ENCODE peak calls at places on chromosomes 11 and 22, in four cellular contexts. One of them, this sample, is unnamed.

GRCh38 chr11:2794419-2794795 is 91.2 kb downstream of the CDKN1C start:
- DNase-seq in cardiac septum: peak
- DNase-seq in Peyer's patch: no peak
- DNase-seq in A549: no peak
- DNase-seq in this sample: peak

GRCh38 chr11:69560141-69560790 is 78.8 kb downstream of the LINC01488 start:
- DNase-seq in Peyer's patch: no peak
- DNase-seq in A549: no peak
- DNase-seq in cardiac septum: no peak
- DNase-seq in this sample: no peak

GRCh38 chr22:50157976-50158375 is 12.6 kb upstream of the PANX2 start:
- DNase-seq in Peyer's patch: no peak
- DNase-seq in A549: no peak
- DNase-seq in cardiac septum: no peak
- DNase-seq in this sample: no peak

GRCh38 chr11:102244681-102245409 is 72.4 kb upstream of the BIRC3 start:
- DNase-seq in cardiac septum: no peak
- DNase-seq in Peyer's patch: no peak
- DNase-seq in A549: peak
- DNase-seq in this sample: no peak

GRCh38 chr11:66311965-66312548 is 4.8 kb downstream of the CD248 start:
- DNase-seq in A549: peak
- DNase-seq in Peyer's patch: peak
- DNase-seq in cardiac septum: peak
- DNase-seq in this sample: no peak

GRCh38 chr11:2808850-2809847 is 76.4 kb downstream of the CDKN1C start:
- DNase-seq in A549: no peak
- DNase-seq in cardiac septum: peak
- DNase-seq in Peyer's patch: no peak
- DNase-seq in this sample: no peak

GRCh38 chr11:95076416-95076815 is 9.7 kb downstream of the SRSF8 start:
- DNase-seq in cardiac septum: no peak
- DNase-seq in Peyer's patch: no peak
- DNase-seq in A549: no peak
- DNase-seq in this sample: no peak

GRCh38 chr22:29581799-29582198 is 886 bp upstream of the NIPSNAP1 start:
- DNase-seq in cardiac septum: no peak
- DNase-seq in A549: no peak
- DNase-seq in Peyer's patch: no peak
- DNase-seq in this sample: no peak

GRCh38 chr22:29061773-29062172 is at the start of gene C22orf31:
- DNase-seq in A549: no peak
- DNase-seq in Peyer's patch: no peak
- DNase-seq in cardiac septum: no peak
- DNase-seq in this sample: no peak

GRCh38 chr11:2084721-2085120 is 54.5 kb downstream of the IGF2 start:
- DNase-seq in Peyer's patch: peak
- DNase-seq in cardiac septum: no peak
- DNase-seq in A549: no peak
- DNase-seq in this sample: no peak

GRCh38 chr22:24181996-24182560 is 791 bp downstream of the SUSD2 start:
- DNase-seq in cardiac septum: no peak
- DNase-seq in Peyer's patch: no peak
- DNase-seq in A549: no peak
- DNase-seq in this sample: peak

GRCh38 chr22:44256860-44257560 is 55.7 kb downstream of the SHISAL1 start:
- DNase-seq in cardiac septum: no peak
- DNase-seq in A549: no peak
- DNase-seq in Peyer's patch: no peak
- DNase-seq in this sample: no peak

GRCh38 chr11:34501500-34501899 is 12.1 kb downstream of the ELF5 start:
- DNase-seq in cardiac septum: no peak
- DNase-seq in A549: no peak
- DNase-seq in Peyer's patch: no peak
- DNase-seq in this sample: no peak

GRCh38 chr11:6604081-6604626 is 580 bp downstream of the ILK start:
- DNase-seq in cardiac septum: no peak
- DNase-seq in Peyer's patch: peak
- DNase-seq in A549: peak
- DNase-seq in this sample: no peak

GRCh38 chr11:119065369-119065768 is 2.2 kb upstream of the VPS11 start:
- DNase-seq in cardiac septum: no peak
- DNase-seq in Peyer's patch: no peak
- DNase-seq in A549: peak
- DNase-seq in this sample: no peak

GRCh38 chr22:50337262-50338041 is 5.7 kb upstream of the PPP6R2 start:
- DNase-seq in cardiac septum: no peak
- DNase-seq in A549: no peak
- DNase-seq in Peyer's patch: no peak
- DNase-seq in this sample: no peak

GRCh38 chr11:130070109-130070828 is 575 bp downstream of the APLP2 start:
- DNase-seq in cardiac septum: peak
- DNase-seq in A549: peak
- DNase-seq in Peyer's patch: peak
- DNase-seq in this sample: no peak

GRCh38 chr11:68658661-68659060 is 25.7 kb upstream of the GAL start:
- DNase-seq in A549: no peak
- DNase-seq in cardiac septum: peak
- DNase-seq in Peyer's patch: no peak
- DNase-seq in this sample: no peak

GRCh38 chr22:39908737-39909136 is 7.9 kb downstream of the GRAP2 start:
- DNase-seq in Peyer's patch: no peak
- DNase-seq in cardiac septum: no peak
- DNase-seq in A549: no peak
- DNase-seq in this sample: no peak

GRCh38 chr22:36359172-36359973 is 28.4 kb downstream of the MYH9 start:
- DNase-seq in cardiac septum: no peak
- DNase-seq in Peyer's patch: no peak
- DNase-seq in A549: no peak
- DNase-seq in this sample: no peak

GRCh38 chr11:71248656-71249055 is 3.7 kb downstream of the SHANK2 start:
- DNase-seq in cardiac septum: no peak
- DNase-seq in Peyer's patch: no peak
- DNase-seq in A549: no peak
- DNase-seq in this sample: peak

GRCh38 chr11:108199446-108200321 is 22.8 kb downstream of the NPAT start:
- DNase-seq in A549: no peak
- DNase-seq in Peyer's patch: peak
- DNase-seq in cardiac septum: no peak
- DNase-seq in this sample: no peak

GRCh38 chr22:48575567-48576332 is 1251.9 kb downstream of the BRD1 start:
- DNase-seq in cardiac septum: no peak
- DNase-seq in Peyer's patch: no peak
- DNase-seq in A549: no peak
- DNase-seq in this sample: no peak

GRCh38 chr11:75477614-75477935 is 44.6 kb upstream of the KLHL35 start:
- DNase-seq in Peyer's patch: no peak
- DNase-seq in cardiac septum: no peak
- DNase-seq in A549: no peak
- DNase-seq in this sample: no peak

GRCh38 chr11:36057372-36058045 is 113.6 kb downstream of the LDLRAD3 start:
- DNase-seq in cardiac septum: no peak
- DNase-seq in A549: no peak
- DNase-seq in Peyer's patch: no peak
- DNase-seq in this sample: no peak

GRCh38 chr22:36285017-36285416 is 32.1 kb downstream of the APOL1 start:
- DNase-seq in Peyer's patch: no peak
- DNase-seq in A549: no peak
- DNase-seq in cardiac septum: no peak
- DNase-seq in this sample: peak

GRCh38 chr11:76277298-76278175 is 71.2 kb upstream of the WNT11 start:
- DNase-seq in A549: no peak
- DNase-seq in cardiac septum: no peak
- DNase-seq in Peyer's patch: no peak
- DNase-seq in this sample: no peak

GRCh38 chr11:125343732-125344131 is 152.3 kb downstream of the FEZ1 start:
- DNase-seq in cardiac septum: no peak
- DNase-seq in A549: no peak
- DNase-seq in Peyer's patch: no peak
- DNase-seq in this sample: no peak

GRCh38 chr22:49573109-49573765 is 254.4 kb downstream of the BRD1 start:
- DNase-seq in cardiac septum: no peak
- DNase-seq in Peyer's patch: no peak
- DNase-seq in A549: no peak
- DNase-seq in this sample: no peak

GRCh38 chr22:24033731-24034130 is 22.6 kb downstream of the CABIN1 start:
- DNase-seq in cardiac septum: no peak
- DNase-seq in Peyer's patch: no peak
- DNase-seq in A549: no peak
- DNase-seq in this sample: no peak

GRCh38 chr11:28585007-28585406 is 476.8 kb downstream of the METTL15 start:
- DNase-seq in cardiac septum: no peak
- DNase-seq in A549: no peak
- DNase-seq in Peyer's patch: no peak
- DNase-seq in this sample: no peak

GRCh38 chr11:121113611-121114010 is 12.6 kb downstream of the TECTA start:
- DNase-seq in cardiac septum: no peak
- DNase-seq in Peyer's patch: no peak
- DNase-seq in A549: no peak
- DNase-seq in this sample: no peak

GRCh38 chr11:57567210-57567511 is 311 bp downstream of the UBE2L6 start:
- DNase-seq in Peyer's patch: peak
- DNase-seq in A549: no peak
- DNase-seq in cardiac septum: peak
- DNase-seq in this sample: no peak

GRCh38 chr11:17564687-17565042 is 17.6 kb downstream of the OTOG start:
- DNase-seq in cardiac septum: no peak
- DNase-seq in Peyer's patch: no peak
- DNase-seq in A549: no peak
- DNase-seq in this sample: no peak

GRCh38 chr11:96055706-96056387 is 131.9 kb upstream of the MTMR2 start:
- DNase-seq in Peyer's patch: no peak
- DNase-seq in cardiac septum: no peak
- DNase-seq in A549: no peak
- DNase-seq in this sample: no peak

GRCh38 chr11:73800407-73800806 is 12.7 kb downstream of the MRPL48 start:
- DNase-seq in cardiac septum: no peak
- DNase-seq in A549: no peak
- DNase-seq in Peyer's patch: no peak
- DNase-seq in this sample: no peak

GRCh38 chr11:31788066-31788465 is 23.1 kb downstream of the PAX6 start:
- DNase-seq in A549: no peak
- DNase-seq in cardiac septum: no peak
- DNase-seq in Peyer's patch: no peak
- DNase-seq in this sample: no peak

GRCh38 chr11:94128171-94128745 is 383 bp upstream of the PANX1 start:
- DNase-seq in Peyer's patch: peak
- DNase-seq in A549: no peak
- DNase-seq in cardiac septum: no peak
- DNase-seq in this sample: no peak

GRCh38 chr11:61880050-61880449 is 11.3 kb downstream of the FADS3 start:
- DNase-seq in cardiac septum: no peak
- DNase-seq in A549: no peak
- DNase-seq in Peyer's patch: peak
- DNase-seq in this sample: no peak

GRCh38 chr11:71489311-71490043 is 36.5 kb downstream of the NADSYN1 start:
- DNase-seq in A549: peak
- DNase-seq in cardiac septum: peak
- DNase-seq in Peyer's patch: no peak
- DNase-seq in this sample: peak

This sample was measured in chondrocyte.